ENCODE peak calls at places on chromosome 11, in four cellular contexts. S, P, I and M are unnamed samples. For H3K4me1, the result is how much of the 10 kb centered on the place peaks cover.

GRCh38 chr11:82701847-82702520 is 31.7 kb downstream of the FAM181B start:
- DNase-seq in I (no peak), S (peak), P (no peak), M (no peak)

GRCh38 chr11:70048279-70049024 is 29.7 kb upstream of the ANO1 start:
- DNase-seq in P (no peak), S (no peak), I (no peak), M (no peak)

GRCh38 chr11:122062763-122063162 is 53.3 kb downstream of the BLID start:
- DNase-seq in P (no peak), S (no peak), I (no peak), M (no peak)

GRCh38 chr11:120708511-120709183 is 197.1 kb downstream of the GRIK4 start:
- DNase-seq in P (no peak), S (no peak), I (no peak), M (no peak)

GRCh38 chr11:111975076-111975806 is 38.1 kb downstream of the DIXDC1 start:
- DNase-seq in I (no peak), S (no peak), P (peak), M (no peak)

GRCh38 chr11:36699271-36699670 is 101.2 kb upstream of the RAG2 start:
- DNase-seq in P (no peak), S (no peak), I (no peak), M (no peak)

GRCh38 chr11:6603287-6604080 is at the start of the genes ILK and RRP8:
- DNase-seq in P (peak), S (peak), I (peak), M (peak)

GRCh38 chr11:121892863-121893262 is 223.2 kb downstream of the BLID start:
- DNase-seq in S (peak), P (no peak), I (no peak), M (no peak)

GRCh38 chr11:100671471-100671870 is 15.6 kb upstream of the ARHGAP42 start:
- DNase-seq in S (peak), I (no peak), P (no peak), M (no peak)

GRCh38 chr11:114377612-114378267 is 22.6 kb downstream of the C11orf71 start:
- DNase-seq in S (peak), P (peak), I (no peak), M (no peak)

GRCh38 chr11:78465169-78465942 is 47.7 kb upstream of the GAB2 start:
- DNase-seq in S (no peak), I (peak), P (no peak), M (peak)

GRCh38 chr11:131624526-131624925 is 254.1 kb downstream of the NTM start:
- DNase-seq in S (peak), P (peak), I (no peak), M (no peak)

GRCh38 chr11:77589521-77590193 is at the start of gene AQP11:
- DNase-seq in I (peak), S (peak), P (peak), M (peak)

GRCh38 chr11:106656646-106657045 is 361.6 kb downstream of the GUCY1A2 start:
- DNase-seq in I (no peak), P (no peak), S (no peak), M (no peak)

GRCh38 chr11:110857885-110858555 is 145.8 kb upstream of the ARHGAP20 start:
- DNase-seq in P (no peak), S (peak), I (no peak), M (no peak)

GRCh38 chr11:125164422-125165110 is at the start of gene PKNOX2:
- DNase-seq in S (peak), I (peak), P (peak), M (peak)

GRCh38 chr11:71787014-71787823 is 45.8 kb upstream of the DEFB108B start:
- DNase-seq in I (peak), P (peak), S (peak), M (peak)

GRCh38 chr11:110134120-110134519 is 40.9 kb downstream of the ZC3H12C start:
- DNase-seq in I (no peak), S (no peak), P (no peak), M (no peak)

GRCh38 chr11:69746140-69746539 is 29.0 kb downstream of the FGF4 start:
- DNase-seq in S (no peak), P (no peak), I (no peak), M (no peak)

GRCh38 chr11:8354622-8355417 is 91.1 kb upstream of the LMO1 start:
- DNase-seq in I (peak), P (peak), S (no peak), M (peak)

GRCh38 chr11:59224419-59224928 is 11.7 kb upstream of the MPEG1 start:
- DNase-seq in I (no peak), P (no peak), S (no peak), M (no peak)
- H3K4me1 ChIP-seq in I (under half), P (under half), S (under half), M (under half)

DNA sequence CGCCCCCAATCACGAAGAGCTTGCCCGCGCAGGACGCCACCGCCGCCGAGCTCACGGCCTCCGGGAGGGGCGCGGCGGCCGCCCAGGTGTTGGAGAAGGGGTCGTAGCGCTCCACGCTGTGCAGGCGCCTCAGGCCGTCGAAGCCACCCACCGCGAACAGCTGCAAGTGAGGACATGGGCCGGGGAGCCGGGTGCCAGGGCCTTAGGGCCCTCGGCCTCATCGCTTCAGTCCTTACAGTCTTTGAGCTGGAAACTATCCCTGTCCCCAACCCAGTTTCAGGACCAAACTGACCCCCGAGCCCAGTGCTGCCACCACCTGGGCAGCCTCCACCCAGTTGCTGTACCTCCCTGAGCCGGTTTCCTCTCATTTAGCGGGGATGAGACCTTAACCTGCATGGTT is 7.6 kb downstream of the KLHL35 start:
- DNase-seq in S (no peak), I (peak), P (peak), M (no peak)
- TF ChIP-seq CTCF in S (peak), I (no peak), P (peak), M (no peak)

GRCh38 chr11:46294365-46295309 is 17.2 kb downstream of the CREB3L1 start:
- DNase-seq in I (no peak), P (peak), S (peak), M (peak)
- H3K4me1 ChIP-seq in I (under half), P (half or more), S (half or more), M (under half)

GRCh38 chr11:23536907-23537306 is 676.6 kb upstream of the CCDC179 start:
- DNase-seq in S (no peak), P (no peak), I (no peak), M (no peak)

GRCh38 chr11:23542816-23543215 is 682.5 kb upstream of the CCDC179 start:
- DNase-seq in I (no peak), S (no peak), P (no peak), M (no peak)

GRCh38 chr11:23539556-23539955 is 679.3 kb upstream of the CCDC179 start:
- DNase-seq in P (no peak), S (no peak), I (no peak), M (no peak)

GRCh38 chr11:23542171-23542570 is 681.9 kb upstream of the CCDC179 start:
- DNase-seq in I (no peak), S (no peak), P (no peak), M (no peak)

GRCh38 chr11:23540101-23540561 is 679.9 kb upstream of the CCDC179 start:
- DNase-seq in S (peak), P (peak), I (no peak), M (no peak)
- TF ChIP-seq CTCF in S (peak), P (peak), I (peak), M (peak)

GRCh38 chr11:11533751-11534150 is 88.1 kb downstream of the GALNT18 start:
- DNase-seq in I (no peak), S (no peak), P (no peak), M (no peak)
- H3K4me1 ChIP-seq in I (under half), S (under half), P (under half), M (under half)

GRCh38 chr11:130449996-130450419 is 1.6 kb downstream of the ADAMTS15 start:
- DNase-seq in I (no peak), S (peak), P (peak), M (peak)
- TF ChIP-seq CTCF in I (peak), S (peak), P (peak), M (peak)

GRCh38 chr11:12535321-12535720 is 138.9 kb upstream of the TEAD1 start:
- DNase-seq in I (no peak), P (no peak), S (no peak), M (no peak)
- H3K4me1 ChIP-seq in I (under half), P (under half), S (under half), M (under half)